ENCODE peak calls at places on chromosomes 1 and 21, in four cellular contexts. W, G, B and P are unnamed samples.

GRCh38 chr1:61078611-61079010 is 3.8 kb upstream of the NFIA start:
- DNase-seq in G (no peak), B (no peak), W (no peak), P (peak; percentile 19)

GRCh38 chr1:67211589-67212563 is 45.6 kb downstream of the IL23R start:
- DNase-seq in B (no peak), W (no peak), G (no peak), P (peak; percentile 18)

GRCh38 chr1:116290085-116290670 is 82.9 kb upstream of the ATP1A1 start:
- DNase-seq in G (no peak), B (no peak), W (no peak), P (peak; percentile 8)

GRCh38 chr1:103220503-103221095 is 112.3 kb upstream of the COL11A1 start:
- DNase-seq in W (no peak), B (no peak), G (no peak), P (peak; percentile 90)

GRCh38 chr1:241598234-241598633 is 41.9 kb downstream of the CHML start:
- DNase-seq in W (no peak), B (no peak), G (no peak), P (no peak)

GRCh38 chr21:42595281-42596187 is 57.9 kb upstream of the PDE9A start:
- DNase-seq in W (no peak), G (no peak), B (no peak), P (no peak)

GRCh38 chr1:9720785-9721605 is 69.5 kb downstream of the PIK3CD start:
- DNase-seq in W (no peak), G (no peak), B (no peak), P (no peak)

GRCh38 chr21:10272216-10272615 is 249.2 kb upstream of the TPTE start:
- DNase-seq in G (no peak), W (peak; percentile 22), B (no peak), P (no peak)

GRCh38 chr1:65939636-65940035 is 146.9 kb downstream of the PDE4B start:
- DNase-seq in W (no peak), G (no peak), B (no peak), P (peak; percentile 24)

GRCh38 chr1:23772049-23772853 is 6.0 kb upstream of the PITHD1 start:
- DNase-seq in G (peak; percentile 55), B (peak; percentile 96), W (peak; percentile 91), P (peak; percentile 79)
- H3K4me3 ChIP-seq in G (no peak overlapping the region), B (no peak overlapping the region), W (no peak overlapping the region), P (no peak overlapping the region)

GRCh38 chr1:42240964-42241755 is 76.6 kb upstream of the GUCA2A start:
- DNase-seq in W (no peak), B (no peak), G (no peak), P (peak; percentile 55)

GRCh38 chr1:42239555-42239954 is 75.0 kb upstream of the GUCA2A start:
- DNase-seq in W (no peak), G (no peak), B (no peak), P (no peak)

GRCh38 chr1:42239041-42239440 is 74.5 kb upstream of the GUCA2A start:
- DNase-seq in B (no peak), W (no peak), G (no peak), P (no peak)
- TF ChIP-seq CTCF in B (no peak), W (no peak), G (no peak), P (no peak)

GRCh38 chr1:63319069-63320023 is 3.0 kb upstream of the FOXD3 start:
- DNase-seq in B (peak; percentile 58), W (no peak), G (no peak), P (no peak)

GRCh38 chr1:63318255-63319068 is 3.9 kb upstream of the FOXD3 start:
- DNase-seq in B (no peak), W (no peak), G (no peak), P (no peak)

GRCh38 chr1:63317007-63317813 is 5.2 kb upstream of the FOXD3 start:
- DNase-seq in G (peak; percentile 15), B (peak; percentile 90), W (peak; percentile 70), P (peak; percentile 63)

GRCh38 chr1:63316540-63316939 is 5.8 kb upstream of the FOXD3 start:
- DNase-seq in G (no peak), B (no peak), W (no peak), P (no peak)

DNA sequence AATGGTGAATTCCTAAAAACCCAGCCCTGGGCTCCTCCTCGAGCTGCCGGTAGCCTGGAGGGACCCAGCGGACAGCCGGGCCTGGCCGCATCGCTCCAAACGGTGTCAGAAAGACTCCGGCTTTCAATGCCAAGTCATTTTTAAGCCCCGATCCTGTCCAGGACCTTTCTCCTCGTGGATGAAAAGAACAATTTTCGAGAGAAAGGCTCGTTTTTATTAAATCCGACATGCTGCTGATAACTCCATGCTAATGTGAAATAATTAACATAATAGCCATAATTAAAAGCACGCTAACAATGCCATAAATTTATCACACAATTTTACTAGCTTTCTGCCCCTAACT is 4.6 kb upstream of the FOXD3 start:
- DNase-seq in G (no peak), B (no peak), W (no peak), P (no peak)
- H3K4me3 ChIP-seq in G (no peak overlapping the region), B (peak overlapping the region; percentile 68), W (no peak overlapping the region), P (peak overlapping the region; percentile 1)

GRCh38 chr1:86965827-86966182 is 51.4 kb downstream of the HS2ST1 start:
- DNase-seq in G (peak; percentile 19), B (no peak), W (no peak), P (no peak)

GRCh38 chr1:86970938-86971337 is 56.5 kb downstream of the HS2ST1 start:
- DNase-seq in W (no peak), G (no peak), B (no peak), P (no peak)

GRCh38 chr1:86965012-86965826 is 50.8 kb downstream of the HS2ST1 start:
- DNase-seq in G (no peak), B (no peak), W (no peak), P (peak; percentile 45)
- TF ChIP-seq CTCF in G (peak; percentile 31), B (peak; percentile 27), W (peak; percentile 41), P (peak; percentile 85)

DNA sequence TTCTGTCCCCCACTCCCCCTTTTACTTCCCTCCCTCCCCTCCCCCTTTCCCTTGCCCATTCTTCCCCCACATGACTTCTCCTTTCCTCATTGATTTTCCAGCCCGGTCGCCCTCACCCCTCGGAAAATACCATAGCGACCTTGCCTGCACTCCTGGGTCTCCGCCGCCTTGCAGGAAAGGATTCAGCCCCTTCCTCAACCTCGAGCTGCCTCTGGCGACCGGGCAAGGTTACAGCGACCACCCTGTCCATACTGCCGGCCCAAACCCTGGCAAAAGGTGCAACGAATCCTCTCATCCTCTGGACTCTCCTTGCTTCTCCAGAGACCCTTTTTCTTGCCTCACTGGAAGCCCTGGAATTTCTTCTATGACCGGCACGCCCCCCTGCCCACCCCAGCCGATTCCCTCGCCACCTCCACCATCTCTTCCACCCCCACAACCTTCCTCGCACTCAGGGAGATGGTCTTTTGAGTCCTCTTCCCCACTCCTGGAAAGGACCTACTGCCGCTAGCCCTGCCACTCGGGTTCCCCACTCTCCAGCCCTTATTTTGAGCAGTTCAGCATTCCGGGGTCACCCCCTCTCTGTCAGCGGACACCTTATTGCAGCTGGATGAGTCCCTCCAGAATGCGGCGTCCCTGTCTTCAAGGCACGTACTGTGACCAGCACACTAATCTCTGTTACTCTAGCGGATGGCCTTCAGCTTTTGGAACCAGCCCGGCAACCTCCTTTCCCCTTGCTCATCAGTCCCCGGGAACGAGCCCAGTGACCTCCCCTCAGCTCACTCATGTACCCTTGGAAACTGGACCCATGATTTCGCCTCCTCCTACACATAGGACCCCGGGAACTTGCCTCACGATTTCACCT is 846 bp downstream of the NSUN4 start:
- DNase-seq in G (no peak), W (no peak), B (no peak), P (no peak)
- H3K4me3 ChIP-seq in G (peak overlapping the region; percentile 87), W (peak overlapping the region; percentile 57), B (peak overlapping the region; percentile 79), P (peak overlapping the region; percentile 95)

DNA sequence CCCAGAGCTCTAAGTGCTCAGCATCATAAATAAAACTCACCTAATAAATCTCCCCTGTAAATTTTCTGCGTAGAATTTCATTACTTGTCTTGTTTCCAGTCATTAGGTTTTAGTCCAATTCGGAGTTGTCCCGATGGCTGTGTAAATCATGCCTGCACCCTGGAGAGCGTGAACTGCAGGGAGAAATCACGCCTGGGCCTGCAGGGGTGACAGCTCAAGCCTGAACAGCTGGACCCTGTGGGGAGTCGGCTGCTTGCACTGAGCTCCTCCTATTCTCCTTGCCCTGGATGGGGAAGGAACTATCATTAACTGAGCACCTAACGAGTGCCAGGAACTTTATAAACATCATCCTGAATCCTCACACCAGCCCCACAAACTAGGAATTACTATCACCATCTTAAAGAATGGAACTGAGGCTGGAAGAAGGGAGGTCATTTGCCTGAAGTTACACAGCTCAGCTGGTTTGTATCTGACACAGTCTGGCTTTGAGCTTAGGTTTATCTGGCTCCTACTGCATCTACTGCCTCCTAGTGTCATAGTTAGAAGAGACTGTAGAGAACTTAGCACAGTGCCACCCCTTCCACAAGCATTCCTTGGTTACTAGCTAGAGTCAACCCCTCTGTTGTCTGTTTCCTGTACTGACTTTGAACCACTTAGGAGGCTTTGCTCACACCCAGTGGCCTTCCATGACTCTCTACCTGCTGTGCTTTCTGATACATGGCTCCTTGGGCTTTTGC is 25.1 kb upstream of the POU3F1 start:
- DNase-seq in W (no peak), B (no peak), G (no peak), P (peak; percentile 46)
- TF ChIP-seq CTCF in W (no peak), B (no peak), G (peak; percentile 70), P (peak; percentile 61)

GRCh38 chr1:27503961-27504587 is 14.1 kb upstream of the WASF2 start:
- DNase-seq in G (no peak), W (no peak), B (no peak), P (peak; percentile 71)
- H3K4me3 ChIP-seq in G (no peak overlapping the region), W (no peak overlapping the region), B (no peak overlapping the region), P (peak overlapping the region; percentile 26)